ENCODE peak calls at places on chromosomes 12 and 14, in four cellular contexts. N, Z, U and I are unnamed samples.

GRCh38 chr12:124086299-124086898 is 113.4 kb downstream of the ZNF664 start:
- DNase-seq in U (no peak), N (no peak), Z (no peak), I (no peak)

GRCh38 chr12:106223485-106224391 is 24.1 kb downstream of the CKAP4 start:
- DNase-seq in U (peak; percentile 80), Z (peak; percentile 60), N (peak; percentile 42), I (peak; percentile 75)

GRCh38 chr14:23365353-23366162 is 586 bp upstream of the EFS start:
- DNase-seq in N (no peak), Z (no peak), U (no peak), I (no peak)

GRCh38 chr12:93198086-93198485 is 179.6 kb upstream of the NUDT4 start:
- DNase-seq in Z (no peak), N (no peak), U (no peak), I (no peak)

GRCh38 chr12:67655829-67656614 is 7.5 kb downstream of the DYRK2 start:
- DNase-seq in Z (no peak), U (no peak), N (no peak), I (no peak)

GRCh38 chr14:90871605-90872233 is 55.5 kb upstream of the TTC7B start:
- DNase-seq in Z (no peak), U (peak; percentile 7), N (no peak), I (no peak)

GRCh38 chr12:93183940-93184663 is 193.6 kb upstream of the NUDT4 start:
- DNase-seq in Z (no peak), N (peak; percentile 42), U (peak; percentile 93), I (peak; percentile 44)

GRCh38 chr12:119020377-119021360 is 39.3 kb downstream of the SRRM4 start:
- DNase-seq in N (peak; percentile 9), Z (no peak), U (peak; percentile 54), I (peak; percentile 28)

GRCh38 chr14:76902591-76902990 is 76.4 kb downstream of the LRRC74A start:
- DNase-seq in Z (no peak), N (no peak), U (no peak), I (no peak)